ENCODE peak calls at places on chromosomes 12 and 14, in eight cellular contexts. G is AG20443, T is NT2/D1, X is neural crest cell, V is smooth muscle cell of the brain vasculature, O is AG04450, U is GM13977, D is EL. B is an unnamed sample.

GRCh38 chr12:111462134-111462821 is 56.6 kb downstream of the SH2B3 start:
- DNase-seq in U (no peak), D (peak; percentile 76), T (no peak), X (no peak), O (peak; percentile 72), G (peak; percentile 54), V (no peak), B (no peak)

GRCh38 chr12:101021911-101022388 is 188.1 kb downstream of the SLC5A8 start:
- DNase-seq in G (peak; percentile 57), X (no peak), U (no peak), T (no peak), D (peak; percentile 86), V (no peak), O (peak; percentile 61), B (no peak)

GRCh38 chr12:115232455-115233156 is 548.6 kb upstream of the TBX3 start:
- DNase-seq in O (peak; percentile 51), T (no peak), V (no peak), U (no peak), G (peak; percentile 33), X (no peak), D (peak; percentile 50), B (no peak)

GRCh38 chr14:71487941-71488340 is 444.3 kb upstream of the RGS6 start:
- DNase-seq in O (no peak), D (peak; percentile 35), G (no peak), U (no peak), T (no peak), V (no peak), X (no peak), B (no peak)

GRCh38 chr12:58310368-58310767 is 369.0 kb downstream of the ATP23 start:
- DNase-seq in G (peak; percentile 11), T (no peak), O (peak; percentile 23), V (peak; percentile 33), X (no peak), D (peak; percentile 73), U (no peak), B (no peak)

GRCh38 chr12:33547084-33547483 is 107.5 kb upstream of the SYT10 start:
- DNase-seq in G (no peak), U (no peak), O (no peak), D (no peak), V (no peak), X (no peak), T (no peak), B (no peak)

GRCh38 chr14:72739446-72740405 is 154.2 kb downstream of the DPF3 start:
- DNase-seq in G (no peak), D (no peak), O (no peak), V (no peak), U (no peak), X (no peak), T (no peak), B (no peak)

GRCh38 chr14:21572604-21573003 is 7.3 kb downstream of the OR10G3 start:
- DNase-seq in V (no peak), U (no peak), X (no peak), G (no peak), D (no peak), O (no peak), T (no peak), B (no peak)

GRCh38 chr14:101151226-101151929 is 247.9 kb upstream of the RTL1 start:
- DNase-seq in G (no peak), V (no peak), O (no peak), D (no peak), X (no peak), U (no peak), T (no peak), B (no peak)

GRCh38 chr14:93859957-93860356 is 67.2 kb upstream of the FAM181A start:
- DNase-seq in D (no peak), G (no peak), U (no peak), O (no peak), X (no peak), V (no peak), T (no peak), B (no peak)

GRCh38 chr12:53623526-53623925 is 2.7 kb downstream of the ATF7 start:
- DNase-seq in T (no peak), X (no peak), V (peak; percentile 29), U (no peak), G (peak; percentile 52), O (peak; percentile 24), D (peak; percentile 31), B (no peak)

GRCh38 chr12:114958538-114958937 is 274.6 kb upstream of the TBX3 start:
- DNase-seq in V (no peak), D (no peak), G (no peak), U (no peak), T (no peak), O (no peak), X (no peak), B (no peak)

GRCh38 chr12:13691598-13691997 is 289.8 kb downstream of the GRIN2B start:
- DNase-seq in O (no peak), D (no peak), U (no peak), X (no peak), G (no peak), T (no peak), V (no peak), B (no peak)

GRCh38 chr14:91175802-91176201 is 61.9 kb downstream of the DGLUCY start:
- DNase-seq in G (no peak), V (no peak), D (no peak), U (no peak), O (no peak), X (no peak), T (no peak), B (no peak)

GRCh38 chr12:121494093-121494787 is 86.6 kb downstream of the KDM2B start:
- DNase-seq in V (no peak), X (peak; percentile 63), T (peak; percentile 44), D (peak; percentile 29), G (peak; percentile 78), O (peak; percentile 8), U (peak; percentile 66), B (no peak)

GRCh38 chr14:99320621-99321235 is 48.7 kb upstream of the BCL11B start:
- DNase-seq in X (no peak), O (no peak), U (peak; percentile 13), G (peak; percentile 12), T (no peak), V (no peak), D (no peak), B (no peak)

GRCh38 chr12:120677765-120678473 is 9.0 kb upstream of the MLEC start:
- DNase-seq in O (no peak), V (no peak), D (peak; percentile 57), G (peak; percentile 29), U (peak; percentile 65), X (no peak), T (no peak), B (no peak)

GRCh38 chr12:128365831-128366231 is 98.9 kb downstream of the TMEM132C start:
- DNase-seq in D (no peak), T (no peak), X (peak; percentile 37), O (no peak), U (no peak), G (no peak), V (no peak), B (no peak)

GRCh38 chr12:68675098-68675842 is 11.5 kb upstream of the NUP107 start:
- DNase-seq in G (no peak), U (no peak), D (peak; percentile 16), T (no peak), V (no peak), X (no peak), O (no peak), B (no peak)

GRCh38 chr14:64685364-64686130 is 18.7 kb upstream of the PLEKHG3 start:
- DNase-seq in T (no peak), X (no peak), V (no peak), U (no peak), D (no peak), G (no peak), O (no peak), B (no peak)

GRCh38 chr14:60515696-60516284 is 6.8 kb downstream of the SIX6 start:
- DNase-seq in T (no peak), X (peak; percentile 18), D (no peak), O (no peak), G (no peak), V (no peak), U (no peak), B (no peak)

GRCh38 chr12:120818416-120818815 is 85.7 kb downstream of the SPPL3 start:
- DNase-seq in D (no peak), X (no peak), G (no peak), U (no peak), V (no peak), O (no peak), T (no peak), B (no peak)

GRCh38 chr14:72256055-72256454 is 323.8 kb downstream of the RGS6 start:
- DNase-seq in T (no peak), G (no peak), O (no peak), X (no peak), U (no peak), V (no peak), D (peak; percentile 16), B (no peak)

GRCh38 chr14:62006116-62006737 is 244.0 kb downstream of the SNAPC1 start:
- DNase-seq in O (no peak), G (no peak), D (no peak), V (no peak), X (no peak), T (no peak), U (no peak), B (no peak)

GRCh38 chr14:59190372-59190771 is 1.9 kb downstream of the DAAM1 start:
- DNase-seq in T (no peak), O (no peak), X (peak; percentile 6), D (peak; percentile 34), V (no peak), U (peak; percentile 36), G (no peak), B (peak; percentile 3)

GRCh38 chr14:42140831-42141279 is 534.2 kb downstream of the LRFN5 start:
- DNase-seq in T (no peak), U (no peak), G (peak; percentile 14), X (no peak), V (no peak), O (peak; percentile 33), D (peak; percentile 20), B (no peak)

GRCh38 chr12:116892318-116892717 is 11.1 kb upstream of the HRK start:
- DNase-seq in D (peak; percentile 11), V (no peak), T (no peak), X (no peak), U (no peak), O (no peak), G (no peak), B (no peak)

GRCh38 chr14:21298358-21298757 is 18.5 kb downstream of the RPGRIP1 start:
- DNase-seq in U (no peak), T (no peak), O (no peak), D (no peak), V (no peak), X (no peak), G (no peak), B (no peak)

GRCh38 chr14:24848427-24848826 is 201.5 kb downstream of the STXBP6 start:
- DNase-seq in T (no peak), O (no peak), G (peak; percentile 11), X (no peak), U (no peak), D (peak; percentile 71), V (peak; percentile 65), B (no peak)

GRCh38 chr14:103627073-103628025 is 1.7 kb upstream of the KLC1 start:
- DNase-seq in G (no peak), O (no peak), U (no peak), D (no peak), T (no peak), V (no peak), X (no peak), B (no peak)

GRCh38 chr12:26317942-26318565 is 122.7 kb downstream of the SSPN start:
- DNase-seq in T (no peak), V (peak; percentile 46), G (no peak), X (no peak), U (peak; percentile 40), D (peak; percentile 69), O (no peak), B (no peak)